ENCODE peak calls at places on chromosome 5, in nine cellular contexts. M is ovary; J is PC-9; S is tibial artery; T is naive thymus-derived CD4-positive, alpha-beta T cell; U is GM23248; A is SJSA1; O is astrocyte; D is CD8-positive, alpha-beta T cell. G is an unnamed sample.

GRCh38 chr5:5422819-5423515 is 490 bp downstream of the ICE1 start:
- DNase-seq in M (no peak), J (no peak), S (no peak), T (no peak), U (peak; percentile 53), A (peak; percentile 75), O (no peak), D (no peak), G (no peak)

GRCh38 chr5:55546991-55547390 is 12.2 kb upstream of the PLPP1 start:
- DNase-seq in M (no peak), J (no peak), S (no peak), T (no peak), U (no peak), A (no peak), O (no peak), D (no peak), G (no peak)

GRCh38 chr5:77971965-77972544 is 195.9 kb upstream of the TBCA start:
- DNase-seq in M (no peak), J (no peak), S (no peak), T (no peak), U (no peak), A (no peak), O (no peak), D (no peak), G (no peak)

GRCh38 chr5:137073192-137073591 is 425.9 kb downstream of the SPOCK1 start:
- DNase-seq in M (no peak), J (no peak), S (no peak), T (no peak), U (peak; percentile 71), A (no peak), O (peak; percentile 40), D (no peak), G (no peak)

GRCh38 chr5:80275347-80275746 is 19.5 kb upstream of the SERINC5 start:
- DNase-seq in M (no peak), J (no peak), S (no peak), T (peak; percentile 48), U (peak; percentile 16), A (no peak), O (peak; percentile 20), D (no peak), G (no peak)

GRCh38 chr5:168317521-168318147 is 26.2 kb downstream of the WWC1 start:
- DNase-seq in M (no peak), J (peak; percentile 74), S (no peak), T (no peak), U (peak; percentile 87), A (peak; percentile 94), O (peak; percentile 98), D (no peak), G (no peak)

GRCh38 chr5:147075187-147075586 is 159.6 kb upstream of the STK32A start:
- DNase-seq in M (no peak), J (no peak), S (no peak), T (no peak), U (no peak), A (no peak), O (no peak), D (no peak), G (no peak)

GRCh38 chr5:158560170-158560569 is 539.5 kb downstream of the EBF1 start:
- DNase-seq in M (no peak), J (no peak), S (no peak), T (no peak), U (peak; percentile 19), A (peak; percentile 62), O (no peak), D (no peak), G (no peak)

GRCh38 chr5:60520451-60521210 is 179.3 kb downstream of the DEPDC1B start:
- DNase-seq in M (no peak), J (no peak), S (no peak), T (no peak), U (no peak), A (no peak), O (no peak), D (no peak), G (no peak)

GRCh38 chr5:150619359-150620230 is 20.9 kb upstream of the SYNPO start:
- DNase-seq in M (peak; percentile 66), J (no peak), S (peak; percentile 92), T (no peak), U (peak; percentile 96), A (no peak), O (peak; percentile 89), D (no peak), G (no peak)

GRCh38 chr5:118551031-118551430 is 437.3 kb downstream of the DTWD2 start:
- DNase-seq in M (no peak), J (no peak), S (no peak), T (no peak), U (peak; percentile 47), A (no peak), O (peak; percentile 3), D (no peak), G (no peak)

GRCh38 chr5:102289251-102289899 is 6.7 kb downstream of the SLCO4C1 start:
- DNase-seq in M (no peak), J (no peak), S (no peak), T (no peak), U (no peak), A (no peak), O (no peak), D (no peak), G (no peak)

GRCh38 chr5:39765381-39765780 is 340.6 kb upstream of the DAB2 start:
- DNase-seq in M (no peak), J (no peak), S (no peak), T (no peak), U (peak; percentile 73), A (no peak), O (peak; percentile 89), D (no peak), G (no peak)

GRCh38 chr5:65625743-65626142 is 916 bp downstream of the SHLD3 start:
- DNase-seq in M (no peak), J (no peak), S (no peak), T (no peak), U (peak; percentile 7), A (no peak), O (no peak), D (no peak), G (no peak)

GRCh38 chr5:61894046-61894445 is 412.0 kb upstream of the KIF2A start:
- DNase-seq in M (no peak), J (no peak), S (no peak), T (no peak), U (no peak), A (no peak), O (no peak), D (no peak), G (no peak)
- H3K36me3 ChIP-seq in M (no peaks in the 10 kb centered on the region), J (no peaks in the 10 kb centered on the region), S (no peaks in the 10 kb centered on the region), T (no peaks in the 10 kb centered on the region), U (no peaks in the 10 kb centered on the region), A (no peaks in the 10 kb centered on the region), O (no peaks in the 10 kb centered on the region), D (no peaks in the 10 kb centered on the region), G (no peaks in the 10 kb centered on the region)

DNA sequence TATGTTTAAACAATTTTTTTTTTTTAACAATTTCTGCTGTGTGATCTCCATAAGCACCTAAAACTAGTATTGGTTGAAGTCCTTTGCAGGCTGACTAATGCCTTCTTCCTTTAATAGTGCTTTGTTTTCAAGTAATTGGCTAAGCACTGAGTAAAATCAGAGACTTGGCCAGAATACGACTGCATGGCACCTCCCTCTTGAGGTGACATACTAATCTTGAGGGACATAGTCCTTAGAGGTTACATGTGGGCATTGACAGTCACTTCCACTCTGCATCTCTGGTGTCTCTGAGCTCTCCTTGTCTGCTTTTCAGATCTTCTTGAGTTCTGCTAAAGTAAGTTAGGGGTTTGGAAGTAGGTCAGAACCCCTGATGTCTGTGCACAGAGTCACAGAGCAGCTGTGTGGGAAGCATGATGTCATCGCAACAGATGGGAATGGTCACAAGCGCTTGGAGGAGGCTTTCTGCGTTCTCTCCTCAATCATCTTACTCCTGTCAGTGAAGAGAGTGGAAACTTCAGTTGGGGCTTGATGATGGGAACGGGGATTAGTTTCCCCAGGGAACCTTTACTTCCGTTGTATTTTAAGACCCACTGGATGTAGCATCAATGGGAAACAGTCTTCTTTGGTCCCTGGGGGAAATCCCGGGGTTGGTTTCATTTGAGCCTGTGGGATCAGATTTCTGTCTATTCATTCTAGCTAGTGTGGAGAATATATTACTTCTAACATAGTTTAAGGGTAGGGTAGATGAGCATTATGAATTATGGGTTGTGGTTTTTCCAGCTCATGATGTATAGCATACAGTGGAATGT is 136.9 kb downstream of the ARHGAP26 start:
- DNase-seq in M (no peak), J (no peak), S (no peak), T (no peak), U (peak; percentile 70), A (no peak), O (peak; percentile 58), D (no peak), G (no peak)
- H3K27ac ChIP-seq in M (no peak overlapping the region), J (no peak overlapping the region), S (no peak overlapping the region), T (no peak overlapping the region), U (no peak overlapping the region), A (no peak overlapping the region), O (no peak overlapping the region), D (no peak overlapping the region), G (peak overlapping the region; percentile 20)

GRCh38 chr5:72338810-72339209 is 18.6 kb downstream of the PTCD2 start:
- DNase-seq in M (no peak), J (no peak), S (no peak), T (no peak), U (no peak), A (no peak), O (no peak), D (no peak), G (no peak)
- H3K36me3 ChIP-seq in M (no peaks in the 10 kb centered on the region), J (peaks cover 28% of the 10 kb centered on the region), S (peaks cover 9% of the 10 kb centered on the region), T (peaks cover 5% of the 10 kb centered on the region), U (peaks cover 40% of the 10 kb centered on the region), A (peaks cover 40% of the 10 kb centered on the region), O (peaks cover 12% of the 10 kb centered on the region), D (peaks cover 10% of the 10 kb centered on the region), G (peaks cover 47% of the 10 kb centered on the region)

GRCh38 chr5:14178671-14179211 is 35.6 kb downstream of the TRIO start:
- DNase-seq in M (no peak), J (no peak), S (no peak), T (no peak), U (peak; percentile 90), A (peak; percentile 87), O (peak; percentile 97), D (no peak), G (no peak)

GRCh38 chr5:14176888-14177287 is 33.7 kb downstream of the TRIO start:
- DNase-seq in M (no peak), J (no peak), S (no peak), T (no peak), U (no peak), A (no peak), O (no peak), D (no peak), G (no peak)

GRCh38 chr5:14179446-14179845 is 36.3 kb downstream of the TRIO start:
- DNase-seq in M (no peak), J (no peak), S (no peak), T (no peak), U (peak; percentile 76), A (no peak), O (no peak), D (no peak), G (no peak)

GRCh38 chr5:14177651-14178050 is 34.5 kb downstream of the TRIO start:
- DNase-seq in M (no peak), J (no peak), S (no peak), T (no peak), U (no peak), A (peak; percentile 47), O (no peak), D (no peak), G (no peak)

GRCh38 chr5:14178091-14178490 is 34.9 kb downstream of the TRIO start:
- DNase-seq in M (no peak), J (no peak), S (no peak), T (no peak), U (no peak), A (peak; percentile 72), O (peak; percentile 77), D (no peak), G (no peak)
- H3K27ac ChIP-seq in M (no peak overlapping the region), J (peak overlapping the region; percentile 3), S (peak overlapping the region; percentile 89), T (no peak overlapping the region), U (peak overlapping the region; percentile 95), A (peak overlapping the region; percentile 65), O (peak overlapping the region; percentile 90), D (no peak overlapping the region), G (no peak overlapping the region)

G was measured in left lung.